ENCODE peak calls at places on chromosomes 12 and 14, in ten cellular contexts. K, C, S, O, A, U, Q, N, B and G are unnamed samples. For H3K9me3, H3K27me3 and H3K4me1, the result is how much of the 10 kb centered on the place peaks cover.

GRCh38 chr14:100285913-100286400 is 20.3 kb downstream of the SLC25A29 start:
- DNase-seq in K (no peak), O (no peak), Q (no peak), C (peak), U (no peak), S (no peak), B (no peak), N (no peak), A (no peak), G (no peak)

GRCh38 chr14:73829526-73830431 is 21.9 kb upstream of the PTGR2 start:
- DNase-seq in K (no peak), N (peak), A (no peak), C (no peak), O (no peak), S (no peak), U (no peak), Q (no peak), B (no peak), G (peak)

GRCh38 chr12:25052191-25053020 is 103.5 kb upstream of the BCAT1 start:
- DNase-seq in A (no peak), N (peak), Q (no peak), C (peak), B (no peak), K (no peak), O (no peak), U (no peak), S (no peak), G (peak)

GRCh38 chr12:105742567-105742874 is 396.2 kb downstream of the NUAK1 start:
- DNase-seq in O (no peak), C (no peak), Q (no peak), S (no peak), B (no peak), U (no peak), K (no peak), N (no peak), A (no peak), G (no peak)

GRCh38 chr12:115000038-115000437 is 316.1 kb upstream of the TBX3 start:
- DNase-seq in O (no peak), K (no peak), U (no peak), N (peak), A (no peak), C (no peak), B (no peak), Q (no peak), S (peak), G (peak)

GRCh38 chr12:30985814-30986452 is 59.4 kb downstream of the TSPAN11 start:
- DNase-seq in S (peak), N (peak), A (peak), B (peak), U (no peak), Q (peak), C (peak), O (peak), K (no peak), G (peak)

GRCh38 chr14:54756656-54757392 is 145.8 kb downstream of the GCH1 start:
- DNase-seq in B (no peak), A (no peak), O (no peak), U (no peak), S (no peak), N (no peak), K (no peak), C (no peak), Q (no peak), G (no peak)

GRCh38 chr14:65370890-65371289 is 41.6 kb upstream of the FUT8 start:
- DNase-seq in Q (no peak), C (no peak), S (no peak), K (no peak), A (no peak), N (no peak), U (no peak), B (no peak), O (no peak), G (no peak)

GRCh38 chr14:73809386-73809785 is 42.2 kb upstream of the PTGR2 start:
- DNase-seq in B (no peak), C (no peak), K (no peak), O (no peak), A (no peak), Q (no peak), N (no peak), U (peak), S (no peak), G (no peak)

GRCh38 chr14:91693342-91693741 is 38.5 kb downstream of the CATSPERB start:
- DNase-seq in S (no peak), C (no peak), Q (no peak), K (no peak), B (no peak), O (no peak), N (peak), A (no peak), U (no peak), G (peak)

GRCh38 chr12:76083761-76084276 is 666 bp downstream of the NAP1L1 start:
- DNase-seq in C (peak), S (no peak), K (peak), B (peak), U (peak), O (peak), A (peak), Q (peak), N (peak), G (peak)

GRCh38 chr14:68377459-68377858 is 415.4 kb downstream of the ZFP36L1 start:
- DNase-seq in O (no peak), A (peak), K (no peak), C (peak), N (no peak), B (no peak), S (no peak), U (peak), Q (no peak), G (peak)

GRCh38 chr12:67649165-67650126 is 901 bp downstream of the DYRK2 start:
- DNase-seq in S (no peak), B (peak), N (peak), O (peak), K (no peak), A (peak), Q (peak), C (peak), U (peak), G (peak)

GRCh38 chr14:96904201-96904600 is 107.0 kb downstream of the VRK1 start:
- DNase-seq in B (no peak), K (no peak), O (no peak), A (no peak), U (no peak), S (no peak), N (no peak), C (no peak), Q (no peak), G (no peak)

GRCh38 chr14:100538566-100539318 is 48.5 kb downstream of the BEGAIN start:
- DNase-seq in N (no peak), K (no peak), A (peak), U (peak), S (no peak), B (peak), C (peak), Q (no peak), O (no peak), G (no peak)

DNA sequence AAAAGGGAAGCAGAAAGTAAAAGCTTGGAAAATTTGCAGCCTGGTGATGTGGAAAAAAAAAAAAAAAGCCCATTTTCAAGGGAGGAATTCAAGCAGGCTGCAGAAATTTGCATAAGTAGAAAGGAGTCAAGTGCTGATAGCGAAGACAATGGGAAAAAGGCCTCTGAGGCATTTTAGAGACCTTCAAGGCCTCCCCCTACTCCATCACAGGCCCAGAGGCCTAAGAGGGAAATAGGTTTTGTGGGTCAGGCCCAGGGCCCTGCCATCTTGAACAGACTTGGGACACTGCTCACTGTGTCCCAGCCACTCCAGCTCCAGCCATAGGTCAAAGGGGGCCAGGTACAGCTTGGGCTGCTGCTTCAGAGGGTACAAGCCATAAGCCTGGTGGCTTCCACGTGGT is 13.8 kb upstream of the PRKD1 start:
- DNase-seq in C (no peak), B (no peak), Q (no peak), O (no peak), A (no peak), N (no peak), S (no peak), K (no peak), U (no peak), G (no peak)
- H3K9me3 ChIP-seq in C (under half), B (under half), Q (under half), O (under half), A (under half), N (under half), S (under half), K (under half), U (under half), G (under half)

GRCh38 chr14:46322076-46322475 is 329.5 kb downstream of the RPL10L start:
- DNase-seq in K (no peak), A (no peak), C (no peak), Q (no peak), N (peak), U (no peak), O (no peak), B (no peak), S (no peak), G (no peak)
- H3K27me3 ChIP-seq in K (under half), A (under half), C (under half), Q (under half), N (under half), U (under half), O (under half), B (under half), S (under half), G (under half)

GRCh38 chr14:33934043-33934750 is 16.7 kb downstream of the EGLN3 start:
- DNase-seq in Q (no peak), O (no peak), B (no peak), N (no peak), U (no peak), C (no peak), K (no peak), A (no peak), S (no peak), G (no peak)
- H3K4me1 ChIP-seq in Q (under half), O (half or more), B (under half), N (under half), U (half or more), C (half or more), K (under half), A (half or more), S (under half), G (under half)

GRCh38 chr14:105862581-105863239 is 336.3 kb downstream of the TMEM121 start:
- DNase-seq in U (no peak), C (peak), O (peak), Q (no peak), N (no peak), S (no peak), K (no peak), A (no peak), B (no peak), G (no peak)
- H3K9me3 ChIP-seq in U (under half), C (under half), O (under half), Q (under half), N (under half), S (under half), K (under half), A (under half), B (under half), G (under half)